ENCODE peak calls at places on chromosomes 7 and 10, in eight cellular contexts. One of them, this sample, is unnamed.
A peak's percentile ranks its signal among the peaks of the same experiment; 100 is the strongest.

GRCh38 chr10:110013615-110014293 is 6.0 kb downstream of the ADD3 start:
- DNase-seq in cardiac muscle cell: no peak
- DNase-seq in HCT116: no peak
- DNase-seq in BJ: no peak
- DNase-seq in IMR-90: no peak
- DNase-seq in mammary epithelial cell: peak; percentile 78
- DNase-seq in lower leg skin: no peak
- DNase-seq in bronchial epithelial cell: peak; percentile 71
- DNase-seq in this sample: no peak

GRCh38 chr7:114085313-114085591 is 166.4 kb upstream of the PPP1R3A start:
- DNase-seq in cardiac muscle cell: no peak
- DNase-seq in HCT116: no peak
- DNase-seq in BJ: no peak
- DNase-seq in IMR-90: no peak
- DNase-seq in mammary epithelial cell: peak; percentile 12
- DNase-seq in lower leg skin: no peak
- DNase-seq in bronchial epithelial cell: no peak
- DNase-seq in this sample: no peak

GRCh38 chr7:27677912-27678612 is 15.4 kb upstream of the HIBADH start:
- DNase-seq in cardiac muscle cell: peak; percentile 87
- DNase-seq in HCT116: peak; percentile 87
- DNase-seq in BJ: peak; percentile 96
- DNase-seq in IMR-90: peak; percentile 96
- DNase-seq in mammary epithelial cell: peak; percentile 96
- DNase-seq in lower leg skin: no peak
- DNase-seq in bronchial epithelial cell: peak; percentile 96
- DNase-seq in this sample: peak; percentile 95

GRCh38 chr7:158710651-158711102 is 6.1 kb upstream of the NCAPG2 start:
- DNase-seq in cardiac muscle cell: peak; percentile 98
- DNase-seq in HCT116: no peak
- DNase-seq in BJ: no peak
- DNase-seq in IMR-90: peak; percentile 23
- DNase-seq in mammary epithelial cell: peak; percentile 65
- DNase-seq in lower leg skin: no peak
- DNase-seq in bronchial epithelial cell: peak; percentile 82
- DNase-seq in this sample: no peak

GRCh38 chr7:65731562-65732035 is 141.3 kb upstream of the VKORC1L1 start:
- DNase-seq in cardiac muscle cell: peak; percentile 38
- DNase-seq in HCT116: no peak
- DNase-seq in BJ: no peak
- DNase-seq in IMR-90: no peak
- DNase-seq in mammary epithelial cell: no peak
- DNase-seq in lower leg skin: no peak
- DNase-seq in bronchial epithelial cell: peak; percentile 23
- DNase-seq in this sample: no peak

GRCh38 chr7:159040146-159040545 is 104.5 kb downstream of the VIPR2 start:
- DNase-seq in cardiac muscle cell: no peak
- DNase-seq in HCT116: no peak
- DNase-seq in BJ: no peak
- DNase-seq in IMR-90: no peak
- DNase-seq in mammary epithelial cell: no peak
- DNase-seq in lower leg skin: peak; percentile 80
- DNase-seq in bronchial epithelial cell: no peak
- DNase-seq in this sample: no peak

GRCh38 chr10:124087672-124088634 is 5.4 kb downstream of the CHST15 start:
- DNase-seq in cardiac muscle cell: no peak
- DNase-seq in HCT116: no peak
- DNase-seq in BJ: no peak
- DNase-seq in IMR-90: no peak
- DNase-seq in mammary epithelial cell: no peak
- DNase-seq in lower leg skin: no peak
- DNase-seq in bronchial epithelial cell: peak; percentile 82
- DNase-seq in this sample: no peak

GRCh38 chr10:110411047-110411410 is 86.7 kb upstream of the DUSP5 start:
- DNase-seq in cardiac muscle cell: peak; percentile 76
- DNase-seq in HCT116: peak; percentile 78
- DNase-seq in BJ: no peak
- DNase-seq in IMR-90: peak; percentile 75
- DNase-seq in mammary epithelial cell: no peak
- DNase-seq in lower leg skin: no peak
- DNase-seq in bronchial epithelial cell: peak; percentile 28
- DNase-seq in this sample: no peak

GRCh38 chr7:11185179-11185578 is 211.5 kb downstream of the PHF14 start:
- DNase-seq in cardiac muscle cell: peak; percentile 20
- DNase-seq in HCT116: no peak
- DNase-seq in BJ: no peak
- DNase-seq in IMR-90: peak; percentile 56
- DNase-seq in mammary epithelial cell: no peak
- DNase-seq in lower leg skin: no peak
- DNase-seq in bronchial epithelial cell: no peak
- DNase-seq in this sample: no peak

GRCh38 chr10:47438857-47439474 is 44.9 kb downstream of the ANXA8 start:
- DNase-seq in cardiac muscle cell: peak; percentile 83
- DNase-seq in HCT116: peak; percentile 62
- DNase-seq in BJ: no peak
- DNase-seq in IMR-90: peak; percentile 74
- DNase-seq in mammary epithelial cell: peak; percentile 62
- DNase-seq in lower leg skin: peak; percentile 49
- DNase-seq in bronchial epithelial cell: peak; percentile 77
- DNase-seq in this sample: peak; percentile 4

GRCh38 chr7:3238525-3239210 is 62.4 kb upstream of the SDK1 start:
- DNase-seq in cardiac muscle cell: no peak
- DNase-seq in HCT116: no peak
- DNase-seq in BJ: no peak
- DNase-seq in IMR-90: no peak
- DNase-seq in mammary epithelial cell: no peak
- DNase-seq in lower leg skin: no peak
- DNase-seq in bronchial epithelial cell: peak; percentile 4
- DNase-seq in this sample: no peak

GRCh38 chr10:34124522-34125035 is 690.5 kb downstream of the PARD3 start:
- DNase-seq in cardiac muscle cell: peak; percentile 68
- DNase-seq in HCT116: peak; percentile 88
- DNase-seq in BJ: peak; percentile 33
- DNase-seq in IMR-90: peak; percentile 48
- DNase-seq in mammary epithelial cell: peak; percentile 64
- DNase-seq in lower leg skin: no peak
- DNase-seq in bronchial epithelial cell: peak; percentile 72
- DNase-seq in this sample: peak; percentile 55

GRCh38 chr10:75755528-75755927 is 324.1 kb downstream of the LRMDA start:
- DNase-seq in cardiac muscle cell: no peak
- DNase-seq in HCT116: no peak
- DNase-seq in BJ: no peak
- DNase-seq in IMR-90: no peak
- DNase-seq in mammary epithelial cell: no peak
- DNase-seq in lower leg skin: no peak
- DNase-seq in bronchial epithelial cell: no peak
- DNase-seq in this sample: no peak

GRCh38 chr10:17161788-17162187 is 32.2 kb upstream of the CUBN start:
- DNase-seq in cardiac muscle cell: no peak
- DNase-seq in HCT116: no peak
- DNase-seq in BJ: no peak
- DNase-seq in IMR-90: no peak
- DNase-seq in mammary epithelial cell: no peak
- DNase-seq in lower leg skin: no peak
- DNase-seq in bronchial epithelial cell: peak; percentile 32
- DNase-seq in this sample: no peak

GRCh38 chr7:1025747-1026581 is 18.4 kb upstream of the GPR146 start:
- DNase-seq in cardiac muscle cell: no peak
- DNase-seq in HCT116: no peak
- DNase-seq in BJ: no peak
- DNase-seq in IMR-90: no peak
- DNase-seq in mammary epithelial cell: no peak
- DNase-seq in lower leg skin: no peak
- DNase-seq in bronchial epithelial cell: no peak
- DNase-seq in this sample: no peak

GRCh38 chr10:124002391-124003069 is 90.9 kb downstream of the CHST15 start:
- DNase-seq in cardiac muscle cell: no peak
- DNase-seq in HCT116: no peak
- DNase-seq in BJ: no peak
- DNase-seq in IMR-90: no peak
- DNase-seq in mammary epithelial cell: no peak
- DNase-seq in lower leg skin: peak; percentile 70
- DNase-seq in bronchial epithelial cell: no peak
- DNase-seq in this sample: no peak

GRCh38 chr10:128324468-128324867 is 198.2 kb upstream of the MKI67 start:
- DNase-seq in cardiac muscle cell: no peak
- DNase-seq in HCT116: no peak
- DNase-seq in BJ: no peak
- DNase-seq in IMR-90: no peak
- DNase-seq in mammary epithelial cell: no peak
- DNase-seq in lower leg skin: peak; percentile 39
- DNase-seq in bronchial epithelial cell: no peak
- DNase-seq in this sample: no peak
- H3K4me3 ChIP-seq in cardiac muscle cell: no peak overlapping the region
- H3K4me3 ChIP-seq in HCT116: no peak overlapping the region
- H3K4me3 ChIP-seq in BJ: no peak overlapping the region
- H3K4me3 ChIP-seq in IMR-90: no peak overlapping the region
- H3K4me3 ChIP-seq in mammary epithelial cell: no peak overlapping the region
- H3K4me3 ChIP-seq in lower leg skin: no peak overlapping the region
- H3K4me3 ChIP-seq in bronchial epithelial cell: no peak overlapping the region
- H3K4me3 ChIP-seq in this sample: no peak overlapping the region

GRCh38 chr10:97707134-97707861 is 6.2 kb upstream of the MARVELD1 start:
- DNase-seq in cardiac muscle cell: no peak
- DNase-seq in HCT116: no peak
- DNase-seq in BJ: no peak
- DNase-seq in IMR-90: no peak
- DNase-seq in mammary epithelial cell: no peak
- DNase-seq in lower leg skin: no peak
- DNase-seq in bronchial epithelial cell: no peak
- DNase-seq in this sample: no peak
- TF ChIP-seq CTCF in cardiac muscle cell: no peak
- TF ChIP-seq CTCF in HCT116: no peak
- TF ChIP-seq CTCF in BJ: no peak
- TF ChIP-seq CTCF in IMR-90: no peak
- TF ChIP-seq CTCF in mammary epithelial cell: no peak
- TF ChIP-seq CTCF in lower leg skin: no peak
- TF ChIP-seq CTCF in bronchial epithelial cell: no peak
- TF ChIP-seq CTCF in this sample: no peak

DNA sequence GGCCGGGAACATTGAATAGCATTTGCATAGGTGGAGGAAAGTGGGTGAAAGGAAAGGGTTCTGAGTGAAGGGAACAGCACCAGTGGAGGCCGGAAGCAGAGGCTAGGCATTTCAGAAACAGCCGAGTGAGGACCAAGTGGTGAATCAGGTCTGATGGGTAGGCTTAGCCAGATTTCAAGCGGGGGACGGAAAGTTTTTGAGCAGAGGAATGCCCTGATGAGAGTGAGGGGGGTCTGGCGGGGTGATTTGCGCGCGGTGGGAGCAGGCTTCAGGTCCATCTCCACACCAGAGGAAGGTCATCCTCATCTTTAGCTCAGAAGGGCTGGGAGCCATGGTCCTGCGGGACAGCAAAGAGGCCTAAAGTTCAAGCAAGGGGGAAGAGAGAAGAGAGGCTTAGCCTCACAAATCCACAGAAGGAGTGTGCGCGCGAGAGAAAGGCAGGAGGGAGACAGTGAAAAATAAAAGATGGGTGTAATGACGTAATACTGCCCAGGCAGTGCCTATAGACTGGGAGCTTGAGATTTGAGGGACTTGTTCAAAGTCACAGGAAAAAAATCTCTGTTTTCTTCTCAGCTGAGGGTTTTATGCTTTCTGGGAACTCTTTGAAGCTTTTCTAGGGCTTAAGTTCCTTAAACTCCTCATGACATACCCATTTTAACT is 1.0 kb upstream of the DENND2A start:
- DNase-seq in cardiac muscle cell: no peak
- DNase-seq in HCT116: no peak
- DNase-seq in BJ: no peak
- DNase-seq in IMR-90: no peak
- DNase-seq in mammary epithelial cell: no peak
- DNase-seq in lower leg skin: no peak
- DNase-seq in bronchial epithelial cell: no peak
- DNase-seq in this sample: no peak
- H3K4me3 ChIP-seq in cardiac muscle cell: no peak overlapping the region
- H3K4me3 ChIP-seq in HCT116: no peak overlapping the region
- H3K4me3 ChIP-seq in BJ: no peak overlapping the region
- H3K4me3 ChIP-seq in IMR-90: no peak overlapping the region
- H3K4me3 ChIP-seq in mammary epithelial cell: no peak overlapping the region
- H3K4me3 ChIP-seq in lower leg skin: no peak overlapping the region
- H3K4me3 ChIP-seq in bronchial epithelial cell: no peak overlapping the region
- H3K4me3 ChIP-seq in this sample: peak overlapping the region; percentile 58

GRCh38 chr7:99106411-99106810 is 37.5 kb downstream of the SMURF1 start:
- DNase-seq in cardiac muscle cell: no peak
- DNase-seq in HCT116: no peak
- DNase-seq in BJ: no peak
- DNase-seq in IMR-90: no peak
- DNase-seq in mammary epithelial cell: no peak
- DNase-seq in lower leg skin: no peak
- DNase-seq in bronchial epithelial cell: no peak
- DNase-seq in this sample: no peak

GRCh38 chr7:99105756-99106155 is 38.2 kb downstream of the SMURF1 start:
- DNase-seq in cardiac muscle cell: no peak
- DNase-seq in HCT116: no peak
- DNase-seq in BJ: no peak
- DNase-seq in IMR-90: no peak
- DNase-seq in mammary epithelial cell: no peak
- DNase-seq in lower leg skin: no peak
- DNase-seq in bronchial epithelial cell: no peak
- DNase-seq in this sample: no peak

GRCh38 chr7:99104631-99105030 is 39.3 kb downstream of the SMURF1 start:
- DNase-seq in cardiac muscle cell: no peak
- DNase-seq in HCT116: no peak
- DNase-seq in BJ: no peak
- DNase-seq in IMR-90: no peak
- DNase-seq in mammary epithelial cell: no peak
- DNase-seq in lower leg skin: no peak
- DNase-seq in bronchial epithelial cell: no peak
- DNase-seq in this sample: no peak

GRCh38 chr7:99102361-99102760 is 41.5 kb downstream of the SMURF1 start:
- DNase-seq in cardiac muscle cell: no peak
- DNase-seq in HCT116: no peak
- DNase-seq in BJ: no peak
- DNase-seq in IMR-90: no peak
- DNase-seq in mammary epithelial cell: no peak
- DNase-seq in lower leg skin: no peak
- DNase-seq in bronchial epithelial cell: peak; percentile 75
- DNase-seq in this sample: no peak

DNA sequence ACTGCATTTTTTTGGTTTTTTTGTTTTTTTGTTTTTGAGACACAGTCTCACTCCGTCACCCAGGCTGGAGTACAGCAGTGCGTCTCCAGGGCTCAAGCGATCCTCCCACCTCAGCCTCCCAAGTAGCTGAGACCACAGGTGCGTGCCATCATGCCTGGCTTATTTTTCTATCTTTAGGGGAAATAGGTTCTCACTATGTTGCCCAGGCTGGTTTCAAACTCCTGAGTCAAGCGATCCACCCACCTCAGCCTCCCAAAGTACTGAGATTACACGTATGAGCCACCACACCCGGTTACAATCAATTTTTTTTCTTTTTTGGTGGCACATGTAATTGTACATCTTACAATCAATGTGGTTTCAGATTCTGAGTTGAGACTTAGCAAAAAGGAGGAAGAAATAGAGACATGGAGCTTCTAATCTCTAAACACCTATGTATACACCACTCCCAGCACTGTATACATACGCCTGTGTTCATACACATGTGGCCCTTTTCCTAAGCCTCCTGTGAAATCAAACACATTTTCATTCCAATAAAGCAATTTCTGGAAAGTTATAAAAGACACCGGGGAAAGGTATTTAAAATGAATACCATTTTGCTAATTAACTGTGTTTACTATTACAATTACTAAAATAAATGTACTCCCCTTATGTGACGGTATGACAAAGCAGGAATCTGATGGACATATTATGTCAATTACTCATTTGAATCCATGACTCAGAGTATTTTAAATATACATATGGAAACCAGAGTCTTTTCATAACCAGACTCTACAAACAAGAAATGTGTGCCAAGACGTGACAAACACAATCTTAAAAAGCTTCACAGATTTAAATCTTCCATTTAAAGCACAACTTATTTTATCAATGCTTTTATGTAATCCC is 40.9 kb downstream of the SMURF1 start:
- DNase-seq in cardiac muscle cell: no peak
- DNase-seq in HCT116: no peak
- DNase-seq in BJ: no peak
- DNase-seq in IMR-90: peak; percentile 92
- DNase-seq in mammary epithelial cell: peak; percentile 72
- DNase-seq in lower leg skin: no peak
- DNase-seq in bronchial epithelial cell: peak; percentile 94
- DNase-seq in this sample: no peak
- TF ChIP-seq CTCF in cardiac muscle cell: no peak
- TF ChIP-seq CTCF in HCT116: no peak
- TF ChIP-seq CTCF in BJ: no peak
- TF ChIP-seq CTCF in IMR-90: no peak
- TF ChIP-seq CTCF in mammary epithelial cell: no peak
- TF ChIP-seq CTCF in lower leg skin: no peak
- TF ChIP-seq CTCF in bronchial epithelial cell: no peak
- TF ChIP-seq CTCF in this sample: no peak

This sample was measured in HFF-Myc.